ENCODE peak calls at places on chromosomes 1 and 21, in nine cellular contexts. One of them, this sample, is unnamed. For H3K4me1, the result is how much of the 10 kb centered on the place peaks cover.

GRCh38 chr1:234696986-234697385 is 87.0 kb upstream of the IRF2BP2 start:
- DNase-seq in esophagus squamous epithelium: no peak
- DNase-seq in thyroid gland: no peak
- DNase-seq in ovary: no peak
- DNase-seq in uterus: no peak
- DNase-seq in breast epithelium: no peak
- DNase-seq in pancreas: no peak
- DNase-seq in psoas muscle: no peak
- DNase-seq in cardiac muscle cell: peak
- DNase-seq in this sample: no peak

GRCh38 chr21:33286600-33287456 is 20.7 kb downstream of the IL10RB start:
- DNase-seq in pancreas: peak
- DNase-seq in ovary: peak
- DNase-seq in thyroid gland: peak
- DNase-seq in psoas muscle: no peak
- DNase-seq in esophagus squamous epithelium: no peak
- DNase-seq in uterus: peak
- DNase-seq in breast epithelium: no peak
- DNase-seq in cardiac muscle cell: peak
- DNase-seq in this sample: peak

GRCh38 chr1:197080323-197080722 is 13.3 kb upstream of the F13B start:
- DNase-seq in psoas muscle: no peak
- DNase-seq in pancreas: no peak
- DNase-seq in esophagus squamous epithelium: no peak
- DNase-seq in cardiac muscle cell: no peak
- DNase-seq in thyroid gland: no peak
- DNase-seq in breast epithelium: no peak
- DNase-seq in ovary: no peak
- DNase-seq in uterus: no peak
- DNase-seq in this sample: no peak

GRCh38 chr1:54272772-54273091 is 72.8 kb downstream of the MRPL37 start:
- DNase-seq in ovary: no peak
- DNase-seq in uterus: no peak
- DNase-seq in thyroid gland: no peak
- DNase-seq in pancreas: no peak
- DNase-seq in psoas muscle: no peak
- DNase-seq in esophagus squamous epithelium: no peak
- DNase-seq in breast epithelium: no peak
- DNase-seq in cardiac muscle cell: no peak
- DNase-seq in this sample: no peak

GRCh38 chr21:36377391-36377842 is 7.8 kb upstream of the CHAF1B start:
- DNase-seq in uterus: no peak
- DNase-seq in psoas muscle: peak
- DNase-seq in thyroid gland: no peak
- DNase-seq in cardiac muscle cell: no peak
- DNase-seq in ovary: no peak
- DNase-seq in esophagus squamous epithelium: no peak
- DNase-seq in pancreas: peak
- DNase-seq in breast epithelium: no peak
- DNase-seq in this sample: no peak

GRCh38 chr1:27689423-27690173 is 17.6 kb upstream of the IFI6 start:
- DNase-seq in ovary: no peak
- DNase-seq in esophagus squamous epithelium: no peak
- DNase-seq in thyroid gland: no peak
- DNase-seq in pancreas: no peak
- DNase-seq in cardiac muscle cell: peak
- DNase-seq in uterus: no peak
- DNase-seq in psoas muscle: no peak
- DNase-seq in breast epithelium: no peak
- DNase-seq in this sample: no peak

GRCh38 chr1:244154882-244155531 is 103.9 kb downstream of the ZBTB18 start:
- DNase-seq in cardiac muscle cell: no peak
- DNase-seq in ovary: no peak
- DNase-seq in uterus: no peak
- DNase-seq in psoas muscle: peak
- DNase-seq in esophagus squamous epithelium: no peak
- DNase-seq in pancreas: peak
- DNase-seq in breast epithelium: no peak
- DNase-seq in thyroid gland: no peak
- DNase-seq in this sample: no peak

GRCh38 chr1:186849271-186849671 is 20.5 kb downstream of the PLA2G4A start:
- DNase-seq in cardiac muscle cell: no peak
- DNase-seq in ovary: no peak
- DNase-seq in psoas muscle: no peak
- DNase-seq in esophagus squamous epithelium: no peak
- DNase-seq in pancreas: no peak
- DNase-seq in uterus: no peak
- DNase-seq in thyroid gland: no peak
- DNase-seq in breast epithelium: no peak
- DNase-seq in this sample: no peak

GRCh38 chr21:46126321-46127238 is 28.7 kb downstream of the COL6A2 start:
- DNase-seq in ovary: peak
- DNase-seq in uterus: peak
- DNase-seq in thyroid gland: no peak
- DNase-seq in cardiac muscle cell: no peak
- DNase-seq in esophagus squamous epithelium: no peak
- DNase-seq in breast epithelium: no peak
- DNase-seq in psoas muscle: peak
- DNase-seq in pancreas: no peak
- DNase-seq in this sample: no peak

GRCh38 chr21:41429305-41429704 is 3.3 kb downstream of the MX1 start:
- DNase-seq in esophagus squamous epithelium: no peak
- DNase-seq in thyroid gland: no peak
- DNase-seq in pancreas: no peak
- DNase-seq in breast epithelium: no peak
- DNase-seq in psoas muscle: no peak
- DNase-seq in cardiac muscle cell: no peak
- DNase-seq in uterus: no peak
- DNase-seq in ovary: no peak
- DNase-seq in this sample: no peak

GRCh38 chr1:42684139-42684538 is 1.9 kb downstream of the YBX1 start:
- DNase-seq in pancreas: no peak
- DNase-seq in breast epithelium: no peak
- DNase-seq in uterus: no peak
- DNase-seq in psoas muscle: no peak
- DNase-seq in ovary: no peak
- DNase-seq in cardiac muscle cell: peak
- DNase-seq in thyroid gland: no peak
- DNase-seq in esophagus squamous epithelium: no peak
- DNase-seq in this sample: no peak

GRCh38 chr1:118934706-118935105 is 53.4 kb downstream of the TBX15 start:
- DNase-seq in breast epithelium: no peak
- DNase-seq in thyroid gland: no peak
- DNase-seq in esophagus squamous epithelium: no peak
- DNase-seq in ovary: no peak
- DNase-seq in psoas muscle: no peak
- DNase-seq in uterus: no peak
- DNase-seq in cardiac muscle cell: no peak
- DNase-seq in pancreas: no peak
- DNase-seq in this sample: no peak

GRCh38 chr1:201019321-201019977 is 4.1 kb downstream of the KIF21B start:
- DNase-seq in uterus: no peak
- DNase-seq in ovary: no peak
- DNase-seq in pancreas: no peak
- DNase-seq in breast epithelium: peak
- DNase-seq in psoas muscle: peak
- DNase-seq in esophagus squamous epithelium: peak
- DNase-seq in cardiac muscle cell: peak
- DNase-seq in thyroid gland: no peak
- DNase-seq in this sample: peak

GRCh38 chr1:27010226-27010994 is 2.2 kb downstream of the TENT5B start:
- DNase-seq in psoas muscle: no peak
- DNase-seq in thyroid gland: peak
- DNase-seq in breast epithelium: no peak
- DNase-seq in cardiac muscle cell: no peak
- DNase-seq in pancreas: no peak
- DNase-seq in uterus: no peak
- DNase-seq in esophagus squamous epithelium: no peak
- DNase-seq in ovary: no peak
- DNase-seq in this sample: no peak

GRCh38 chr1:10575616-10576015 is 100.9 kb downstream of the PEX14 start:
- DNase-seq in psoas muscle: no peak
- DNase-seq in breast epithelium: no peak
- DNase-seq in esophagus squamous epithelium: no peak
- DNase-seq in uterus: no peak
- DNase-seq in thyroid gland: no peak
- DNase-seq in cardiac muscle cell: peak
- DNase-seq in pancreas: no peak
- DNase-seq in ovary: no peak
- DNase-seq in this sample: no peak

GRCh38 chr21:40731206-40731605 is 115.8 kb downstream of the DSCAM start:
- DNase-seq in uterus: no peak
- DNase-seq in cardiac muscle cell: no peak
- DNase-seq in ovary: no peak
- DNase-seq in esophagus squamous epithelium: no peak
- DNase-seq in thyroid gland: no peak
- DNase-seq in psoas muscle: no peak
- DNase-seq in pancreas: no peak
- DNase-seq in breast epithelium: no peak
- DNase-seq in this sample: no peak

GRCh38 chr1:225508538-225509375 is 80.9 kb upstream of the LBR start:
- DNase-seq in cardiac muscle cell: peak
- DNase-seq in uterus: peak
- DNase-seq in thyroid gland: peak
- DNase-seq in psoas muscle: no peak
- DNase-seq in pancreas: peak
- DNase-seq in ovary: no peak
- DNase-seq in breast epithelium: no peak
- DNase-seq in esophagus squamous epithelium: no peak
- DNase-seq in this sample: no peak

GRCh38 chr1:86466986-86467385 is 1.7 kb upstream of the CLCA1 start:
- DNase-seq in psoas muscle: no peak
- DNase-seq in pancreas: no peak
- DNase-seq in ovary: no peak
- DNase-seq in thyroid gland: no peak
- DNase-seq in cardiac muscle cell: no peak
- DNase-seq in uterus: no peak
- DNase-seq in esophagus squamous epithelium: no peak
- DNase-seq in breast epithelium: no peak
- DNase-seq in this sample: no peak

GRCh38 chr1:223233410-223234163 is 90.5 kb upstream of the TLR5 start:
- DNase-seq in ovary: no peak
- DNase-seq in cardiac muscle cell: peak
- DNase-seq in thyroid gland: no peak
- DNase-seq in pancreas: no peak
- DNase-seq in breast epithelium: no peak
- DNase-seq in uterus: no peak
- DNase-seq in psoas muscle: no peak
- DNase-seq in esophagus squamous epithelium: no peak
- DNase-seq in this sample: no peak

DNA sequence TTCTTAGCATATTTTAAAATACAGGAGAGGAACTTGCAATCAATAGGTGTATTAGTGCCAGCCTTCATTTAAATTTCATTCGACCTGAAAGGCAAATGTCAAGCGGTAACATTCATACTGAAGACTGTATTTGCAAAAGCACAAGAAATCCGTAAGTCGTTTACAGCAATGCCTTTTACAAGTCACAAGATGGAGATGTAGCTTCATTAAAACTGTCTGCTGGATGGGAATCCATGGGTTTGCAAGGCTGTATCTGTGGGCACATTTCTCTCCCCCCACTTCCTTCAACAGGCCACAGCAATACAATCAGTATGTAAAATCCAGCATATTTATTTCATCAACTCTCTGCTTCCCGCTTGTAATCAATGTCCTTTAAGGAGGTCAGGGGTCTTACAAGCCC is 147.1 kb downstream of the SLC45A1 start:
- DNase-seq in ovary: no peak
- DNase-seq in breast epithelium: no peak
- DNase-seq in thyroid gland: no peak
- DNase-seq in pancreas: no peak
- DNase-seq in esophagus squamous epithelium: no peak
- DNase-seq in psoas muscle: no peak
- DNase-seq in cardiac muscle cell: peak
- DNase-seq in uterus: no peak
- DNase-seq in this sample: no peak
- H3K4me1 ChIP-seq in ovary: under half
- H3K4me1 ChIP-seq in breast epithelium: under half
- H3K4me1 ChIP-seq in thyroid gland: half or more
- H3K4me1 ChIP-seq in pancreas: under half
- H3K4me1 ChIP-seq in esophagus squamous epithelium: under half
- H3K4me1 ChIP-seq in psoas muscle: under half
- H3K4me1 ChIP-seq in cardiac muscle cell: under half
- H3K4me1 ChIP-seq in uterus: under half
- H3K4me1 ChIP-seq in this sample: under half

DNA sequence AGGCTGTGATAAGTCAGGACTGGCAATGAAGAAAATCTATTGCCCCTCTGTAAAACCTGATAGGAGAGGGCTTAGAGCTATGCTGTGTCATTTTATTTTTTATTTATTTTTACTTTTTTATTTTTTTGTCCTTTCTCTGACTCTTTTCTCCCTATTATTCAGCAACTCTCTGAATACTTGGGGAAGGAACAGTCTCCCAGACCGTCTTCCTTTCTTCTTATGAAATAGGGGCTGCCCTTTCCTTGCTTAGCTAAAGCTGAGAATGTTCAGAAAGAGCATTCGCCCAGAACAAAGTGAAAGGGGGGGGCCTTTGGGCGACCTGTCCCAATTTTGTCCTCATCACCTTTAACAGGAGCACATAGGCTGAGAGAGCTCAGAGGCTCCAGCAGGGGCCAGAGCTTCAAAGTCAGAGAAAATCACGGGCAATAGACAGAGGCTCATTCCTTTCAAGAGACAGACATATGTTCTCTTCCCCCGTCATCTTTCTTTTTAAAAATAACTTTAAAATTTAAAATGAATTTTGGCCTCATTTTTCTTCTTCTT is 80.9 kb downstream of the RNF220 start:
- DNase-seq in pancreas: no peak
- DNase-seq in psoas muscle: no peak
- DNase-seq in uterus: no peak
- DNase-seq in ovary: no peak
- DNase-seq in breast epithelium: no peak
- DNase-seq in thyroid gland: no peak
- DNase-seq in esophagus squamous epithelium: no peak
- DNase-seq in cardiac muscle cell: no peak
- DNase-seq in this sample: no peak
- H3K27ac ChIP-seq in pancreas: no peak
- H3K27ac ChIP-seq in psoas muscle: peak
- H3K27ac ChIP-seq in uterus: peak
- H3K27ac ChIP-seq in ovary: no peak
- H3K27ac ChIP-seq in breast epithelium: no peak
- H3K27ac ChIP-seq in thyroid gland: no peak
- H3K27ac ChIP-seq in esophagus squamous epithelium: no peak
- H3K27ac ChIP-seq in cardiac muscle cell: no peak
- H3K27ac ChIP-seq in this sample: no peak

GRCh38 chr1:62652387-62652786 is 35.8 kb downstream of the DOCK7 start:
- DNase-seq in pancreas: no peak
- DNase-seq in breast epithelium: no peak
- DNase-seq in thyroid gland: no peak
- DNase-seq in ovary: no peak
- DNase-seq in cardiac muscle cell: no peak
- DNase-seq in esophagus squamous epithelium: no peak
- DNase-seq in uterus: no peak
- DNase-seq in psoas muscle: no peak
- DNase-seq in this sample: no peak
- TF ChIP-seq CTCF in pancreas: no peak
- TF ChIP-seq CTCF in breast epithelium: no peak
- TF ChIP-seq CTCF in thyroid gland: no peak
- TF ChIP-seq CTCF in ovary: no peak
- TF ChIP-seq CTCF in cardiac muscle cell: no peak
- TF ChIP-seq CTCF in esophagus squamous epithelium: no peak
- TF ChIP-seq CTCF in uterus: no peak
- TF ChIP-seq CTCF in psoas muscle: no peak
- TF ChIP-seq CTCF in this sample: no peak

GRCh38 chr1:111624382-111624781 is 4.8 kb downstream of the RAP1A start:
- DNase-seq in psoas muscle: no peak
- DNase-seq in pancreas: no peak
- DNase-seq in uterus: no peak
- DNase-seq in breast epithelium: no peak
- DNase-seq in ovary: no peak
- DNase-seq in esophagus squamous epithelium: no peak
- DNase-seq in cardiac muscle cell: no peak
- DNase-seq in thyroid gland: no peak
- DNase-seq in this sample: no peak
- H3K4me1 ChIP-seq in psoas muscle: half or more
- H3K4me1 ChIP-seq in pancreas: under half
- H3K4me1 ChIP-seq in uterus: under half
- H3K4me1 ChIP-seq in breast epithelium: under half
- H3K4me1 ChIP-seq in ovary: under half
- H3K4me1 ChIP-seq in esophagus squamous epithelium: under half
- H3K4me1 ChIP-seq in cardiac muscle cell: under half
- H3K4me1 ChIP-seq in thyroid gland: under half
- H3K4me1 ChIP-seq in this sample: under half

This sample was measured in lung.